ENCODE peak calls at places on chromosome 20, in five cellular contexts. One of them, this sample, is unnamed.
A peak's percentile ranks its signal among the peaks of the same experiment; 100 is the strongest.

GRCh38 chr20:48897298-48898044 is 24.0 kb upstream of the ARFGEF2 start:
- DNase-seq in pancreas: no peak
- DNase-seq in spleen: no peak
- DNase-seq in mammary epithelial cell: peak; percentile 76
- DNase-seq in hepatocyte: no peak
- DNase-seq in this sample: peak; percentile 86

GRCh38 chr20:45104786-45105185 is 3.9 kb upstream of the KCNS1 start:
- DNase-seq in hepatocyte: no peak
- DNase-seq in mammary epithelial cell: peak; percentile 95
- DNase-seq in spleen: no peak
- DNase-seq in pancreas: no peak
- DNase-seq in this sample: peak; percentile 77

GRCh38 chr20:8443464-8444072 is 311.5 kb downstream of the PLCB1 start:
- DNase-seq in spleen: no peak
- DNase-seq in mammary epithelial cell: no peak
- DNase-seq in pancreas: no peak
- DNase-seq in hepatocyte: no peak
- DNase-seq in this sample: no peak

GRCh38 chr20:59631751-59632380 is 27.5 kb downstream of the PHACTR3 start:
- DNase-seq in pancreas: no peak
- DNase-seq in spleen: peak; percentile 47
- DNase-seq in mammary epithelial cell: no peak
- DNase-seq in hepatocyte: no peak
- DNase-seq in this sample: no peak

GRCh38 chr20:37326666-37327065 is 19.3 kb upstream of the SRC start:
- DNase-seq in pancreas: no peak
- DNase-seq in spleen: no peak
- DNase-seq in hepatocyte: peak; percentile 1
- DNase-seq in mammary epithelial cell: no peak
- DNase-seq in this sample: no peak

GRCh38 chr20:58433759-58434158 is 44.7 kb downstream of the VAPB start:
- DNase-seq in hepatocyte: peak; percentile 31
- DNase-seq in spleen: no peak
- DNase-seq in pancreas: no peak
- DNase-seq in mammary epithelial cell: peak; percentile 42
- DNase-seq in this sample: peak; percentile 73

GRCh38 chr20:45014671-45015415 is 48.5 kb downstream of the STK4 start:
- DNase-seq in pancreas: no peak
- DNase-seq in spleen: no peak
- DNase-seq in hepatocyte: peak; percentile 35
- DNase-seq in mammary epithelial cell: peak; percentile 70
- DNase-seq in this sample: peak; percentile 24

GRCh38 chr20:10093087-10093591 is 58.4 kb downstream of the ANKEF1 start:
- DNase-seq in pancreas: no peak
- DNase-seq in spleen: no peak
- DNase-seq in mammary epithelial cell: peak; percentile 83
- DNase-seq in hepatocyte: peak; percentile 23
- DNase-seq in this sample: peak; percentile 84

GRCh38 chr20:47429409-47429808 is 72.3 kb upstream of the NCOA3 start:
- DNase-seq in pancreas: no peak
- DNase-seq in hepatocyte: no peak
- DNase-seq in mammary epithelial cell: no peak
- DNase-seq in spleen: no peak
- DNase-seq in this sample: no peak

DNA sequence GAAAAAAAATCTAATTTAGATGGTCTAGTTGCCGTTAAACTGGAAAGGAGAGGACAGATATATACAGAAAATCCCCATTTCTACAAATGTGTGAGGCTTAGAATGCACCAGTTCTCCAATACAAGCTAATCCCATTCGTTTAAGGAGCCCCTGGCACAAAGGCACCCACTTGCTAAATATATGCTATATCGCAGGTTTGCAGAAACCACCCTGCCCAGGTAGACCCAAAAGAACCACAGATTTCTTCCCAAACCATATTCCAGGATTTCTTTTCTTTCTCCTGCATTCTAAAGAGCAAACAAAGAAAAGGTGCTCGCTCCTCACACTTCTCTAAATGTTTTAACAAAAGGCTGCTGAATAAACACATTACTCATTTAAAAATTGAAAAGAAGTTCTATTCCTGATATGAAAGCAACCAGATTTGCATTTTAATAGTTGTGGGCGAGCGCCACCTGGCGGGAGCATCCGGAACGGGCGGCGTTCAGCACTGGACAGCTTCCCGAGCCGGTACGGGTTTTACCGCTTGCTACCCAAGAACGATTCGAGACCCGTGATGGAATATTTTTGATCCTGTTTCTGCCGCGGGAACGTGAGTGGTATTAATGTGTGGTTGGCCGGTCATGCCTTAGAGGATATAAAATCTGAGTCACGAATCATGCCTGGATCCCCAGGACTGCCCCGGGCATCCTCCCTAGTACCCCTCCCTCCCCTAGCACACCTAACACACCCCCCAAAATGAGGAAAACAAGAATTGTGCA is 2.1 kb downstream of the PTPRT start:
- DNase-seq in spleen: peak; percentile 85
- DNase-seq in mammary epithelial cell: peak; percentile 29
- DNase-seq in pancreas: peak; percentile 73
- DNase-seq in hepatocyte: peak; percentile 83
- DNase-seq in this sample: peak; percentile 60
- H3K4me3 ChIP-seq in spleen: no peak overlapping the region
- H3K4me3 ChIP-seq in mammary epithelial cell: no peak overlapping the region
- H3K4me3 ChIP-seq in pancreas: no peak overlapping the region
- H3K4me3 ChIP-seq in hepatocyte: no peak overlapping the region
- H3K4me3 ChIP-seq in this sample: no peak overlapping the region

GRCh38 chr20:36309643-36310042 is 3.5 kb downstream of the DLGAP4 start:
- DNase-seq in pancreas: no peak
- DNase-seq in mammary epithelial cell: no peak
- DNase-seq in spleen: no peak
- DNase-seq in hepatocyte: no peak
- DNase-seq in this sample: no peak

GRCh38 chr20:36307412-36308317 is 1.5 kb downstream of the DLGAP4 start:
- DNase-seq in spleen: no peak
- DNase-seq in hepatocyte: no peak
- DNase-seq in mammary epithelial cell: no peak
- DNase-seq in pancreas: no peak
- DNase-seq in this sample: no peak

GRCh38 chr20:36310215-36310981 is 4.3 kb downstream of the DLGAP4 start:
- DNase-seq in mammary epithelial cell: no peak
- DNase-seq in spleen: no peak
- DNase-seq in pancreas: no peak
- DNase-seq in hepatocyte: no peak
- DNase-seq in this sample: no peak

GRCh38 chr20:36308318-36308710 is 2.2 kb downstream of the DLGAP4 start:
- DNase-seq in spleen: no peak
- DNase-seq in pancreas: no peak
- DNase-seq in hepatocyte: no peak
- DNase-seq in mammary epithelial cell: no peak
- DNase-seq in this sample: no peak

DNA sequence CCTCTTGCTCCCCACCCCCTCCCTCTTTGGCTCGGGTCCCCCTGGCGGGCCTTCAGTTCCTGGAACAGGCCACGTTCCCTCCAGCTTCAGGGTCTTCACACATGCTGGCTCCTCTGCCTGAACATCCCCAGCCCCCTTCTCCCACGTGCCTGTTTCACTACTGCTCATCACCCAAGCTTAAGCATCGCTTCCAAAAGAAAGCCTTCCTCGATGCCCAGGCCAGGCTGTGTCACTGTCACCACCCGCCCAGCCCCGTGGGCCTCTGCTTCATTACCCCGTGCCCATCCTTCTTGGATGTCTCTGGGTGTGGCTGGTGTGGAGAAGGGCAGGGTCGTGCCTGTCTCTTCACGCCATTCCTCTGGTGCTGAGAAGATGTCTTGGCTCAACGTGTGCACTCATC is 2.8 kb downstream of the DLGAP4 start:
- DNase-seq in pancreas: no peak
- DNase-seq in spleen: no peak
- DNase-seq in hepatocyte: no peak
- DNase-seq in mammary epithelial cell: no peak
- DNase-seq in this sample: no peak
- TF ChIP-seq CTCF in pancreas: no peak
- TF ChIP-seq CTCF in spleen: no peak
- TF ChIP-seq CTCF in hepatocyte: no peak
- TF ChIP-seq CTCF in mammary epithelial cell: no peak
- TF ChIP-seq CTCF in this sample: no peak

GRCh38 chr20:62897666-62898065 is 28.6 kb downstream of the DIDO1 start:
- DNase-seq in pancreas: no peak
- DNase-seq in mammary epithelial cell: no peak
- DNase-seq in hepatocyte: no peak
- DNase-seq in spleen: peak; percentile 7
- DNase-seq in this sample: no peak

GRCh38 chr20:62898970-62899632 is 27.2 kb downstream of the DIDO1 start:
- DNase-seq in spleen: no peak
- DNase-seq in mammary epithelial cell: no peak
- DNase-seq in pancreas: no peak
- DNase-seq in hepatocyte: no peak
- DNase-seq in this sample: no peak

GRCh38 chr20:62899633-62900051 is 26.7 kb downstream of the DIDO1 start:
- DNase-seq in pancreas: no peak
- DNase-seq in spleen: no peak
- DNase-seq in hepatocyte: peak; percentile 58
- DNase-seq in mammary epithelial cell: no peak
- DNase-seq in this sample: no peak

GRCh38 chr20:62896526-62896925 is 29.8 kb downstream of the DIDO1 start:
- DNase-seq in hepatocyte: no peak
- DNase-seq in spleen: no peak
- DNase-seq in pancreas: no peak
- DNase-seq in mammary epithelial cell: no peak
- DNase-seq in this sample: no peak

GRCh38 chr20:62898093-62898964 is 28.0 kb downstream of the DIDO1 start:
- DNase-seq in mammary epithelial cell: no peak
- DNase-seq in pancreas: no peak
- DNase-seq in hepatocyte: no peak
- DNase-seq in spleen: no peak
- DNase-seq in this sample: no peak
- H3K4me3 ChIP-seq in mammary epithelial cell: no peak overlapping the region
- H3K4me3 ChIP-seq in pancreas: no peak overlapping the region
- H3K4me3 ChIP-seq in hepatocyte: no peak overlapping the region
- H3K4me3 ChIP-seq in spleen: no peak overlapping the region
- H3K4me3 ChIP-seq in this sample: no peak overlapping the region

DNA sequence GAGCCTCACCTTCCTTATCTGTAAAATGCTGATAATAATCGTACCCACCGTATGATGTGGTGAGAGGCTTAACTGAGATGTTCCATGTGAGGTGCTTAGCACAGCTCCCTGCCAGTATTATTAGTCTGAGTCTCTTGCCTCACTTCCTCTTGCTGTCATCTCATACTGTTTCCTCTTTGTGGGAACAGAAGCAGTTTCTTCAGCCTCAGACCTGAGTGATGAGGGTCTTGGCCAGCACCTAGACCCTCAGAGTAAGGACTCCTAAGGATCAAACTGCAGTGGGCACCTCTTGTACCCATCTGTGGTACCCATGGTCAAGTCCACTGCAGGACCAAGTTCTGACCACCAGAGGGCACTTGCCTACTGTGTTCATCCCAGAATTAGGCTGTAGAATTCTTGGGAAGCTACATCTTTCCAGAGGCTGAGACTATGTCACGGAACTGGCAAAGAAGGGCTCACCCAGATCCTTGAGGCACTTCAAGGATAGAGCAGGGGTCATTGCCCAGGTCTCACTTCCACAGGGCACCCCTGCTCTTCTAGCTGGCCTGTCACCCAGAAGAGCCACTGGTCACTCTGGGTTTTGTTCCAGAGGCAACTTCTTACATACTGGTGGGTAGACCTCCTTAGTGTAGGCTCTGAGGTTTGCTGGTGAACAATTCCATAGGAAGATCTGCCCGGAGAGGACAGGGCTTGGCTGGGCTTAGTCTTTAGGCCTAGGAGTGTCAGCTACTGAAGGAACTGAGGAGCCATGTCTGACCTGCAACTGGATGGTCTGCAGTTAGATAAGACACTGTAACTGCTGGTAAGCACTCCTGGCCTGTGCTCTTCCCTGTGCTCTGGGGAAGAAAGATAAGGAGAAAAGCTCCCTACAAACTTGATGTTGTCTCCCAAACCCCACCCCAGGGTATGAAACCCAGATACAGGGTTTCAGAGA is 20.6 kb upstream of the SGK2 start:
- DNase-seq in hepatocyte: peak; percentile 82
- DNase-seq in pancreas: peak; percentile 77
- DNase-seq in spleen: no peak
- DNase-seq in mammary epithelial cell: peak; percentile 39
- DNase-seq in this sample: peak; percentile 60
- TF ChIP-seq CTCF in hepatocyte: peak; percentile 83
- TF ChIP-seq CTCF in pancreas: peak; percentile 94
- TF ChIP-seq CTCF in spleen: peak; percentile 79
- TF ChIP-seq CTCF in mammary epithelial cell: peak; percentile 96
- TF ChIP-seq CTCF in this sample: peak; percentile 96

GRCh38 chr20:62707981-62708521 is 585 bp upstream of the NTSR1 start:
- DNase-seq in spleen: no peak
- DNase-seq in mammary epithelial cell: no peak
- DNase-seq in hepatocyte: no peak
- DNase-seq in pancreas: peak; percentile 15
- DNase-seq in this sample: no peak
- H3K4me3 ChIP-seq in spleen: peak overlapping the region; percentile 23
- H3K4me3 ChIP-seq in mammary epithelial cell: no peak overlapping the region
- H3K4me3 ChIP-seq in hepatocyte: no peak overlapping the region
- H3K4me3 ChIP-seq in pancreas: no peak overlapping the region
- H3K4me3 ChIP-seq in this sample: no peak overlapping the region

GRCh38 chr20:35344354-35344837 is 52.2 kb upstream of the FAM83C start:
- DNase-seq in pancreas: no peak
- DNase-seq in hepatocyte: peak; percentile 76
- DNase-seq in mammary epithelial cell: peak; percentile 69
- DNase-seq in spleen: no peak
- DNase-seq in this sample: peak; percentile 84

GRCh38 chr20:35345189-35345588 is 53.0 kb upstream of the FAM83C start:
- DNase-seq in spleen: no peak
- DNase-seq in mammary epithelial cell: no peak
- DNase-seq in hepatocyte: no peak
- DNase-seq in pancreas: no peak
- DNase-seq in this sample: no peak

GRCh38 chr20:35341366-35342028 is 49.3 kb upstream of the FAM83C start:
- DNase-seq in mammary epithelial cell: peak; percentile 43
- DNase-seq in hepatocyte: no peak
- DNase-seq in pancreas: no peak
- DNase-seq in spleen: no peak
- DNase-seq in this sample: peak; percentile 35

GRCh38 chr20:35340436-35340835 is 48.2 kb upstream of the FAM83C start:
- DNase-seq in spleen: no peak
- DNase-seq in mammary epithelial cell: no peak
- DNase-seq in pancreas: no peak
- DNase-seq in hepatocyte: no peak
- DNase-seq in this sample: no peak

GRCh38 chr20:35342154-35342769 is 50.0 kb upstream of the FAM83C start:
- DNase-seq in spleen: no peak
- DNase-seq in mammary epithelial cell: no peak
- DNase-seq in pancreas: no peak
- DNase-seq in hepatocyte: no peak
- DNase-seq in this sample: peak; percentile 50
- TF ChIP-seq CTCF in spleen: no peak
- TF ChIP-seq CTCF in mammary epithelial cell: peak; percentile 26
- TF ChIP-seq CTCF in pancreas: no peak
- TF ChIP-seq CTCF in hepatocyte: no peak
- TF ChIP-seq CTCF in this sample: peak; percentile 66

This sample was measured in astrocyte of the spinal cord.